ENCODE peak calls at places on chromosomes 5 and 9, in five cellular contexts. N is lower lobe of right lung, E is fibroblast of the conjunctiva, G is iris pigment epithelial cell, S is cardiac fibroblast. A is an unnamed sample.

GRCh38 chr5:43231977-43232376 is 40.0 kb downstream of the NIM1K start:
- DNase-seq in S (no peak), G (peak; percentile 5), N (no peak), E (no peak), A (no peak)

GRCh38 chr5:16616536-16617271 is at the start of gene RETREG1:
- DNase-seq in E (no peak), N (peak; percentile 82), S (no peak), G (peak; percentile 18), A (no peak)

GRCh38 chr5:154465169-154465568 is 12.9 kb downstream of the HAND1 start:
- DNase-seq in E (no peak), G (peak; percentile 88), S (peak; percentile 90), N (no peak), A (no peak)

GRCh38 chr5:40124367-40124766 is 555.3 kb upstream of the PTGER4 start:
- DNase-seq in E (no peak), S (peak; percentile 29), G (no peak), N (no peak), A (no peak)

GRCh38 chr9:136750526-136750925 is 2.2 kb upstream of the LCN6 start:
- DNase-seq in E (no peak), N (no peak), G (peak; percentile 53), S (peak; percentile 33), A (no peak)

GRCh38 chr9:78296208-78296892 is 575 bp upstream of the PSAT1 start:
- DNase-seq in E (peak; percentile 43), G (peak; percentile 35), N (peak; percentile 60), S (peak; percentile 47), A (no peak)

GRCh38 chr9:113705938-113706519 is 170.1 kb upstream of the ZNF618 start:
- DNase-seq in N (no peak), G (no peak), E (no peak), S (no peak), A (no peak)

GRCh38 chr5:65032250-65032649 is 263.5 kb downstream of the CWC27 start:
- DNase-seq in E (peak; percentile 71), N (no peak), G (peak; percentile 99), S (peak; percentile 100), A (no peak)

GRCh38 chr5:159403906-159404641 is 73.8 kb upstream of the IL12B start:
- DNase-seq in S (peak; percentile 9), G (no peak), E (no peak), N (no peak), A (no peak)

GRCh38 chr5:122469520-122469919 is 157.5 kb downstream of the SNCAIP start:
- DNase-seq in N (no peak), E (no peak), S (no peak), G (no peak), A (no peak)

GRCh38 chr5:158841918-158842317 is 257.8 kb downstream of the EBF1 start:
- DNase-seq in N (no peak), S (no peak), E (no peak), G (no peak), A (no peak)

GRCh38 chr5:141369994-141370848 is at the start of gene PCDHGB3:
- DNase-seq in G (peak; percentile 64), E (no peak), N (no peak), S (peak; percentile 73), A (no peak)

GRCh38 chr9:106772523-106773290 is 90.3 kb upstream of the ZNF462 start:
- DNase-seq in G (peak; percentile 53), S (peak; percentile 38), E (peak; percentile 12), N (no peak), A (no peak)

GRCh38 chr9:89843591-89843990 is 238.8 kb downstream of the GADD45G start:
- DNase-seq in S (no peak), G (no peak), E (no peak), N (no peak), A (no peak)

A was measured in NCI-H187 treated with DMSO at 0.1 percent for 48 hours.